ENCODE peak calls at places on chromosomes 4 and X, in six cellular contexts. N, W, Y, X, V and I are unnamed samples.

GRCh38 chr4:146368209-146368608 is 153.5 kb downstream of the SLC10A7 start:
- DNase-seq in N (no peak), W (no peak), Y (no peak), X (peak; percentile 16), V (no peak), I (no peak)

GRCh38 chr4:185384877-185385465 is 10.8 kb downstream of the LRP2BP start:
- DNase-seq in N (no peak), W (no peak), Y (no peak), X (peak; percentile 22), V (no peak), I (no peak)

GRCh38 chr4:6029254-6029653 is 11.0 kb upstream of the C4orf50 start:
- DNase-seq in N (no peak), W (no peak), Y (no peak), X (no peak), V (no peak), I (no peak)

GRCh38 chr4:77697860-77698599 is 92.4 kb downstream of the CXCL13 start:
- DNase-seq in N (peak; percentile 31), W (peak; percentile 72), Y (no peak), X (peak; percentile 81), V (no peak), I (peak; percentile 54)

GRCh38 chr4:106595906-106596305 is 227.3 kb upstream of the GIMD1 start:
- DNase-seq in N (no peak), W (no peak), Y (no peak), X (no peak), V (no peak), I (no peak)

GRCh38 chr4:20423420-20423819 is 171.7 kb downstream of the SLIT2 start:
- DNase-seq in N (no peak), W (peak; percentile 1), Y (no peak), X (no peak), V (no peak), I (no peak)

GRCh38 chrX:38975368-38975767 is 174.1 kb downstream of the MID1IP1 start:
- DNase-seq in N (no peak), W (no peak), Y (no peak), X (peak; percentile 57), V (no peak), I (no peak)

GRCh38 chrX:65831268-65831667 is 163.8 kb downstream of the MSN start:
- DNase-seq in N (no peak), W (no peak), Y (peak; percentile 26), X (no peak), V (no peak), I (no peak)

GRCh38 chr4:86640469-86640868 is 46.4 kb downstream of the PTPN13 start:
- DNase-seq in N (no peak), W (peak; percentile 28), Y (no peak), X (peak; percentile 40), V (no peak), I (no peak)

GRCh38 chrX:71195959-71196727 is 26.9 kb upstream of the GJB1 start:
- DNase-seq in N (peak; percentile 33), W (no peak), Y (no peak), X (no peak), V (no peak), I (no peak)

GRCh38 chrX:154304901-154305300 is 9.3 kb downstream of the TKTL1 start:
- DNase-seq in N (no peak), W (no peak), Y (no peak), X (no peak), V (no peak), I (no peak)

GRCh38 chrX:82676386-82676785 is 831.7 kb upstream of the POU3F4 start:
- DNase-seq in N (peak; percentile 0), W (peak; percentile 30), Y (no peak), X (no peak), V (no peak), I (no peak)

GRCh38 chrX:10135561-10136399 is 21.0 kb upstream of the CLCN4 start:
- DNase-seq in N (no peak), W (no peak), Y (no peak), X (no peak), V (no peak), I (no peak)

GRCh38 chr4:7894098-7894676 is 45.5 kb downstream of the AFAP1 start:
- DNase-seq in N (no peak), W (no peak), Y (peak; percentile 81), X (no peak), V (no peak), I (no peak)

GRCh38 chrX:110759785-110760184 is 35.8 kb downstream of the CHRDL1 start:
- DNase-seq in N (no peak), W (no peak), Y (no peak), X (peak; percentile 12), V (no peak), I (peak; percentile 19)

GRCh38 chrX:40011483-40012038 is 86.2 kb downstream of the BCOR start:
- DNase-seq in N (no peak), W (no peak), Y (no peak), X (no peak), V (no peak), I (no peak)

GRCh38 chrX:40010550-40011364 is 87.0 kb downstream of the BCOR start:
- DNase-seq in N (no peak), W (no peak), Y (no peak), X (no peak), V (no peak), I (no peak)

GRCh38 chrX:40015693-40016092 is 82.1 kb downstream of the BCOR start:
- DNase-seq in N (no peak), W (no peak), Y (no peak), X (no peak), V (no peak), I (no peak)

GRCh38 chrX:40012039-40012799 is 85.5 kb downstream of the BCOR start:
- DNase-seq in N (no peak), W (peak; percentile 70), Y (no peak), X (peak; percentile 31), V (no peak), I (no peak)

GRCh38 chrX:40012800-40013682 is 84.7 kb downstream of the BCOR start:
- DNase-seq in N (peak; percentile 77), W (peak; percentile 79), Y (peak; percentile 92), X (peak; percentile 74), V (peak; percentile 56), I (no peak)
- H3K4me3 ChIP-seq in N (peak overlapping the region; percentile 73), W (peak overlapping the region; percentile 77), Y (peak overlapping the region; percentile 9), X (peak overlapping the region; percentile 63), V (peak overlapping the region; percentile 59), I (peak overlapping the region; percentile 46)

GRCh38 chr4:186553717-186554116 is 1.6 kb downstream of the MTNR1A start:
- DNase-seq in N (no peak), W (no peak), Y (no peak), X (no peak), V (no peak), I (no peak)

GRCh38 chr4:186554890-186555827 is at the start of gene MTNR1A:
- DNase-seq in N (no peak), W (no peak), Y (no peak), X (no peak), V (no peak), I (no peak)

GRCh38 chr4:186551849-186552248 is 3.5 kb downstream of the MTNR1A start:
- DNase-seq in N (no peak), W (no peak), Y (no peak), X (no peak), V (no peak), I (no peak)

GRCh38 chr4:186557061-186557460 is 1.7 kb upstream of the MTNR1A start:
- DNase-seq in N (no peak), W (peak; percentile 51), Y (no peak), X (no peak), V (no peak), I (no peak)

GRCh38 chr4:186554485-186554884 is 882 bp downstream of the MTNR1A start:
- DNase-seq in N (no peak), W (peak; percentile 46), Y (no peak), X (no peak), V (no peak), I (no peak)
- TF ChIP-seq CTCF in N (no peak), W (peak; percentile 28), Y (no peak), X (no peak), V (no peak), I (peak; percentile 38)

GRCh38 chr4:74370912-74371311 is 6.0 kb downstream of the EREG start:
- DNase-seq in N (peak; percentile 30), W (peak; percentile 77), Y (no peak), X (peak; percentile 62), V (no peak), I (no peak)
- H3K4me3 ChIP-seq in N (no peak overlapping the region), W (no peak overlapping the region), Y (no peak overlapping the region), X (no peak overlapping the region), V (no peak overlapping the region), I (no peak overlapping the region)

GRCh38 chr4:32462944-32463343 is 1742.8 kb downstream of the PCDH7 start:
- DNase-seq in N (peak; percentile 52), W (peak; percentile 47), Y (no peak), X (peak; percentile 19), V (no peak), I (no peak)
- TF ChIP-seq CTCF in N (peak; percentile 84), W (peak; percentile 68), Y (no peak), X (peak; percentile 45), V (peak; percentile 34), I (peak; percentile 53)

GRCh38 chr4:9773464-9773863 is 8.0 kb upstream of the DRD5 start:
- DNase-seq in N (no peak), W (no peak), Y (no peak), X (no peak), V (no peak), I (no peak)

GRCh38 chr4:9765091-9765490 is 16.3 kb upstream of the DRD5 start:
- DNase-seq in N (peak; percentile 1), W (peak; percentile 26), Y (peak; percentile 74), X (peak; percentile 2), V (no peak), I (no peak)

GRCh38 chr4:9771069-9771468 is 10.4 kb upstream of the DRD5 start:
- DNase-seq in N (no peak), W (peak; percentile 29), Y (no peak), X (no peak), V (no peak), I (no peak)
- H3K4me3 ChIP-seq in N (no peak overlapping the region), W (no peak overlapping the region), Y (no peak overlapping the region), X (no peak overlapping the region), V (no peak overlapping the region), I (no peak overlapping the region)

DNA sequence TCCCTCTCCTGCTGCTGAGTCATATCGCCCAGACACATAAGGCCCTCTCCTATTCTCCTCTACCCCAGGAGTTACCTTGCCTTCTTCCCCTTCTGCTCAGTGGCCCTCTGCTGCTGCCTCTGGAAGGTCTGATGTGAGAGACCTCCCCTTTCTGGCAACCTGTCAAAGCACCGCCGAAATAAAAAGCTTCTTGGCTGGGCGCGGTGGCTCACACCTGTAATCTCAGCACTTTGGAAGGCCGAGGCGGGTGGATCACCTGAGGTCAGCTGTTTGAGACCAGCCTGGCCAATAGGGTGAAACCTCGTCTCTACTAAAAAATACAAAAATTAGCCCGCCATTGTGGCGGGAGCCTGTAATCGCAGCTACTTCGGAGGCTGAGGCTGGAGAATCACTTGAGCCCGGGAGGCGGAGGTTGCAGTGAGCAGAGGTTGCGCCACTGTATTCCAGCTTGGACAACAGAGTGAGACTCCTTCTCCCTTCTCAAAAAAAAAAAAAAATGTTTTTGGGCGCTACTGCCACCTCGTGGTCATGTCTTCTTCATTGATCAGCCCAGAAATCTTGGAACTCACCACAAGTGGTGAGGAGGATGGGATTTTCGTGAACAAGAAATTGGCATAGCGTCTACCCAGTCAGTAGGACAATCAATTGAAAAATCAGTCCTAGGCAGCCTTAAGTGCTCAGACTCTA is 8.6 kb upstream of the ZXDA start:
- DNase-seq in N (peak; percentile 36), W (peak; percentile 71), Y (no peak), X (peak; percentile 59), V (peak; percentile 45), I (no peak)
- TF ChIP-seq CTCF in N (peak; percentile 69), W (peak; percentile 59), Y (no peak), X (peak; percentile 50), V (peak; percentile 47), I (peak; percentile 35)

GRCh38 chrX:140766024-140766611 is 56.6 kb downstream of the LINC00632 start:
- DNase-seq in N (peak; percentile 40), W (peak; percentile 76), Y (no peak), X (peak; percentile 84), V (no peak), I (no peak)
- H3K4me3 ChIP-seq in N (no peak overlapping the region), W (peak overlapping the region; percentile 98), Y (no peak overlapping the region), X (peak overlapping the region; percentile 70), V (no peak overlapping the region), I (peak overlapping the region; percentile 10)

GRCh38 chrX:12702509-12703091 is 88.6 kb upstream of the PRPS2 start:
- DNase-seq in N (peak; percentile 10), W (peak; percentile 48), Y (no peak), X (no peak), V (no peak), I (no peak)
- TF ChIP-seq CTCF in N (peak; percentile 51), W (peak; percentile 53), Y (no peak), X (peak; percentile 44), V (no peak), I (peak; percentile 46)